ENCODE peak calls at places on chromosomes 13 and 19, in four cellular contexts. One of them, this sample, is unnamed.

GRCh38 chr19:7326105-7326877 is 22.4 kb upstream of the ARHGEF18 start:
- DNase-seq in pancreas: no peak
- DNase-seq in stimulated activated CD8-positive, alpha-beta memory T cell treated with anti-CD3 and anti-CD28 coated beads, Interleukin-7, amount 100 ng/mL, for 4 hours: no peak
- DNase-seq in iris pigment epithelial cell: peak
- DNase-seq in this sample: no peak

GRCh38 chr13:20974981-20975585 is 72.5 kb upstream of the XPO4 start:
- DNase-seq in pancreas: peak
- DNase-seq in stimulated activated CD8-positive, alpha-beta memory T cell treated with anti-CD3 and anti-CD28 coated beads, Interleukin-7, amount 100 ng/mL, for 4 hours: no peak
- DNase-seq in iris pigment epithelial cell: no peak
- DNase-seq in this sample: no peak

GRCh38 chr19:47427241-47428176 is 8.2 kb upstream of the MEIS3 start:
- DNase-seq in pancreas: peak
- DNase-seq in stimulated activated CD8-positive, alpha-beta memory T cell treated with anti-CD3 and anti-CD28 coated beads, Interleukin-7, amount 100 ng/mL, for 4 hours: peak
- DNase-seq in iris pigment epithelial cell: peak
- DNase-seq in this sample: peak

GRCh38 chr13:99119686-99120085 is 81.0 kb upstream of the UBAC2 start:
- DNase-seq in pancreas: no peak
- DNase-seq in stimulated activated CD8-positive, alpha-beta memory T cell treated with anti-CD3 and anti-CD28 coated beads, Interleukin-7, amount 100 ng/mL, for 4 hours: peak
- DNase-seq in iris pigment epithelial cell: no peak
- DNase-seq in this sample: no peak

GRCh38 chr13:110826861-110827672 is 87.8 kb downstream of the ANKRD10 start:
- DNase-seq in pancreas: peak
- DNase-seq in stimulated activated CD8-positive, alpha-beta memory T cell treated with anti-CD3 and anti-CD28 coated beads, Interleukin-7, amount 100 ng/mL, for 4 hours: no peak
- DNase-seq in iris pigment epithelial cell: no peak
- DNase-seq in this sample: no peak

GRCh38 chr13:80444240-80445015 is 103.5 kb upstream of the SPRY2 start:
- DNase-seq in pancreas: no peak
- DNase-seq in stimulated activated CD8-positive, alpha-beta memory T cell treated with anti-CD3 and anti-CD28 coated beads, Interleukin-7, amount 100 ng/mL, for 4 hours: no peak
- DNase-seq in iris pigment epithelial cell: no peak
- DNase-seq in this sample: no peak

GRCh38 chr13:111211789-111212516 is 96.8 kb downstream of the ARHGEF7 start:
- DNase-seq in pancreas: no peak
- DNase-seq in stimulated activated CD8-positive, alpha-beta memory T cell treated with anti-CD3 and anti-CD28 coated beads, Interleukin-7, amount 100 ng/mL, for 4 hours: no peak
- DNase-seq in iris pigment epithelial cell: peak
- DNase-seq in this sample: no peak

GRCh38 chr13:76385606-76386005 is 500.6 kb downstream of the KCTD12 start:
- DNase-seq in pancreas: no peak
- DNase-seq in stimulated activated CD8-positive, alpha-beta memory T cell treated with anti-CD3 and anti-CD28 coated beads, Interleukin-7, amount 100 ng/mL, for 4 hours: no peak
- DNase-seq in iris pigment epithelial cell: peak
- DNase-seq in this sample: no peak

GRCh38 chr13:97344250-97345175 is 89.5 kb upstream of the RAP2A start:
- DNase-seq in pancreas: no peak
- DNase-seq in stimulated activated CD8-positive, alpha-beta memory T cell treated with anti-CD3 and anti-CD28 coated beads, Interleukin-7, amount 100 ng/mL, for 4 hours: peak
- DNase-seq in iris pigment epithelial cell: peak
- DNase-seq in this sample: peak

GRCh38 chr13:113907637-113908617 is 44.1 kb upstream of the GAS6 start:
- DNase-seq in pancreas: no peak
- DNase-seq in stimulated activated CD8-positive, alpha-beta memory T cell treated with anti-CD3 and anti-CD28 coated beads, Interleukin-7, amount 100 ng/mL, for 4 hours: no peak
- DNase-seq in iris pigment epithelial cell: peak
- DNase-seq in this sample: no peak

GRCh38 chr13:50400930-50401553 is 385.8 kb downstream of the KCNRG start:
- DNase-seq in pancreas: no peak
- DNase-seq in stimulated activated CD8-positive, alpha-beta memory T cell treated with anti-CD3 and anti-CD28 coated beads, Interleukin-7, amount 100 ng/mL, for 4 hours: no peak
- DNase-seq in iris pigment epithelial cell: peak
- DNase-seq in this sample: no peak

GRCh38 chr19:17159466-17160393 is 55.4 kb upstream of the USE1 start:
- DNase-seq in pancreas: no peak
- DNase-seq in stimulated activated CD8-positive, alpha-beta memory T cell treated with anti-CD3 and anti-CD28 coated beads, Interleukin-7, amount 100 ng/mL, for 4 hours: no peak
- DNase-seq in iris pigment epithelial cell: peak
- DNase-seq in this sample: no peak

GRCh38 chr13:76874466-76874865 is 11.7 kb downstream of the KCTD12 start:
- DNase-seq in pancreas: no peak
- DNase-seq in stimulated activated CD8-positive, alpha-beta memory T cell treated with anti-CD3 and anti-CD28 coated beads, Interleukin-7, amount 100 ng/mL, for 4 hours: no peak
- DNase-seq in iris pigment epithelial cell: no peak
- DNase-seq in this sample: no peak

GRCh38 chr19:13207237-13208130 is 57.3 kb downstream of the IER2 start:
- DNase-seq in pancreas: no peak
- DNase-seq in stimulated activated CD8-positive, alpha-beta memory T cell treated with anti-CD3 and anti-CD28 coated beads, Interleukin-7, amount 100 ng/mL, for 4 hours: no peak
- DNase-seq in iris pigment epithelial cell: no peak
- DNase-seq in this sample: no peak

GRCh38 chr13:65914707-65915106 is 1315.4 kb downstream of the PCDH9 start:
- DNase-seq in pancreas: no peak
- DNase-seq in stimulated activated CD8-positive, alpha-beta memory T cell treated with anti-CD3 and anti-CD28 coated beads, Interleukin-7, amount 100 ng/mL, for 4 hours: no peak
- DNase-seq in iris pigment epithelial cell: peak
- DNase-seq in this sample: no peak

GRCh38 chr13:50714886-50715285 is 128.6 kb downstream of the DLEU7 start:
- DNase-seq in pancreas: no peak
- DNase-seq in stimulated activated CD8-positive, alpha-beta memory T cell treated with anti-CD3 and anti-CD28 coated beads, Interleukin-7, amount 100 ng/mL, for 4 hours: no peak
- DNase-seq in iris pigment epithelial cell: no peak
- DNase-seq in this sample: no peak

GRCh38 chr19:16587031-16588023 is 15.1 kb upstream of the SLC35E1 start:
- DNase-seq in pancreas: no peak
- DNase-seq in stimulated activated CD8-positive, alpha-beta memory T cell treated with anti-CD3 and anti-CD28 coated beads, Interleukin-7, amount 100 ng/mL, for 4 hours: peak
- DNase-seq in iris pigment epithelial cell: peak
- DNase-seq in this sample: no peak

GRCh38 chr13:24745861-24746617 is 17.9 kb upstream of the RNF17 start:
- DNase-seq in pancreas: no peak
- DNase-seq in stimulated activated CD8-positive, alpha-beta memory T cell treated with anti-CD3 and anti-CD28 coated beads, Interleukin-7, amount 100 ng/mL, for 4 hours: no peak
- DNase-seq in iris pigment epithelial cell: peak
- DNase-seq in this sample: no peak